ENCODE peak calls at places on chromosomes 3 and 15, in nine cellular contexts. I, T, Z, G, Q, V, H, F and D are unnamed samples.
A peak's percentile ranks its signal among the peaks of the same experiment; 100 is the strongest.

GRCh38 chr15:89492934-89493631 is 3.3 kb downstream of the RHCG start:
- DNase-seq in G (no peak), Z (no peak), I (no peak), F (peak; percentile 35), H (no peak), V (no peak), T (no peak), Q (no peak), D (no peak)

GRCh38 chr15:52806284-52806655 is 16.1 kb upstream of the ONECUT1 start:
- DNase-seq in V (no peak), Z (no peak), F (no peak), T (no peak), I (no peak), Q (no peak), G (no peak), H (no peak), D (no peak)

GRCh38 chr15:75508741-75509532 is 57.4 kb upstream of the SIN3A start:
- DNase-seq in I (peak; percentile 65), T (no peak), Q (no peak), Z (no peak), V (peak; percentile 58), F (no peak), G (peak; percentile 73), H (no peak), D (peak; percentile 25)

GRCh38 chr3:65855370-65856100 is 183.2 kb downstream of the MAGI1 start:
- DNase-seq in Z (no peak), G (peak; percentile 83), Q (no peak), F (no peak), V (peak; percentile 38), H (no peak), T (no peak), I (peak; percentile 45), D (no peak)

GRCh38 chr15:88625943-88626741 is 5.0 kb downstream of the AEN start:
- DNase-seq in Z (no peak), G (no peak), V (no peak), I (no peak), T (no peak), Q (no peak), H (no peak), F (no peak), D (no peak)

GRCh38 chr15:66703540-66703941 is 1.5 kb downstream of the SMAD6 start:
- DNase-seq in I (peak; percentile 55), F (peak; percentile 36), Z (peak; percentile 40), Q (no peak), H (peak; percentile 38), V (peak; percentile 26), G (peak; percentile 64), T (no peak), D (peak; percentile 59)

GRCh38 chr3:143763568-143764162 is 84.6 kb downstream of the SLC9A9 start:
- DNase-seq in Q (no peak), I (peak; percentile 13), H (no peak), F (no peak), V (peak; percentile 14), T (no peak), G (peak; percentile 74), Z (no peak), D (peak; percentile 7)

GRCh38 chr3:138407236-138407907 is 27.0 kb upstream of the ESYT3 start:
- DNase-seq in I (no peak), V (no peak), G (no peak), Z (no peak), T (no peak), H (no peak), Q (no peak), F (no peak), D (no peak)

GRCh38 chr3:12139111-12139511 is 19.6 kb downstream of the TIMP4 start:
- DNase-seq in F (no peak), T (peak; percentile 13), Q (no peak), H (peak; percentile 37), Z (peak; percentile 43), V (peak; percentile 78), G (peak; percentile 83), I (peak; percentile 73), D (peak; percentile 46)

GRCh38 chr15:91926871-91927270 is 73.4 kb downstream of the SLCO3A1 start:
- DNase-seq in G (peak; percentile 29), I (no peak), F (no peak), Q (no peak), V (no peak), Z (no peak), H (no peak), T (no peak), D (no peak)

GRCh38 chr3:71602256-71602655 is 18.7 kb upstream of the FOXP1 start:
- DNase-seq in G (no peak), H (no peak), I (no peak), Z (no peak), F (no peak), Q (no peak), V (no peak), T (no peak), D (no peak)

GRCh38 chr15:92668086-92668485 is 12.5 kb upstream of the FAM174B start:
- DNase-seq in Z (no peak), F (no peak), I (no peak), G (no peak), T (no peak), V (no peak), H (no peak), Q (no peak), D (no peak)

GRCh38 chr3:51671090-51672082 is at the start of gene TEX264:
- DNase-seq in T (peak; percentile 87), F (peak; percentile 87), I (peak; percentile 71), V (peak; percentile 95), Q (peak; percentile 95), H (peak; percentile 88), Z (peak; percentile 93), G (peak; percentile 98), D (peak; percentile 93)

GRCh38 chr15:40282144-40282869 is 557 bp downstream of the ANKRD63 start:
- DNase-seq in I (no peak), Q (peak; percentile 57), F (peak; percentile 57), H (no peak), Z (peak; percentile 59), T (no peak), G (peak; percentile 36), V (peak; percentile 43), D (no peak)

GRCh38 chr15:67024998-67025368 is 40.4 kb upstream of the SMAD3 start:
- DNase-seq in T (no peak), I (no peak), Z (no peak), V (no peak), G (no peak), H (no peak), F (no peak), Q (no peak), D (no peak)

GRCh38 chr15:48802867-48803266 is 8.0 kb downstream of the CEP152 start:
- DNase-seq in Q (no peak), Z (no peak), V (peak; percentile 67), T (no peak), G (peak; percentile 80), I (peak; percentile 97), H (no peak), F (no peak), D (peak; percentile 20)

GRCh38 chr3:70748593-70748992 is 436.2 kb upstream of the MDFIC2 start:
- DNase-seq in I (no peak), F (no peak), G (no peak), Q (no peak), T (no peak), H (no peak), V (no peak), Z (no peak), D (no peak)

GRCh38 chr15:64095431-64095794 is 369 bp upstream of the SNX1 start:
- DNase-seq in T (no peak), G (no peak), Z (no peak), I (no peak), Q (no peak), H (no peak), V (no peak), F (no peak), D (no peak)
- H3K4me1 ChIP-seq in T (peaks cover 73% of the 10 kb centered on the region), G (peaks cover 53% of the 10 kb centered on the region), Z (peaks cover 25% of the 10 kb centered on the region), I (peaks cover 1% of the 10 kb centered on the region), Q (peaks cover 80% of the 10 kb centered on the region), H (peaks cover 19% of the 10 kb centered on the region), V (peaks cover 28% of the 10 kb centered on the region), F (no peaks in the 10 kb centered on the region), D (peaks cover 6% of the 10 kb centered on the region)

GRCh38 chr3:28386049-28386448 is 37.4 kb upstream of the AZI2 start:
- DNase-seq in V (no peak), Z (no peak), G (no peak), Q (no peak), I (no peak), T (no peak), H (no peak), F (no peak), D (no peak)
- H3K4me1 ChIP-seq in V (no peaks in the 10 kb centered on the region), Z (no peaks in the 10 kb centered on the region), G (no peaks in the 10 kb centered on the region), Q (no peaks in the 10 kb centered on the region), I (no peaks in the 10 kb centered on the region), T (no peaks in the 10 kb centered on the region), H (no peaks in the 10 kb centered on the region), F (no peaks in the 10 kb centered on the region), D (no peaks in the 10 kb centered on the region)

GRCh38 chr15:73937313-73937695 is 11.0 kb downstream of the LOXL1 start:
- DNase-seq in V (no peak), F (no peak), G (no peak), T (no peak), H (no peak), Z (no peak), Q (no peak), I (no peak), D (no peak)
- H3K4me1 ChIP-seq in V (peaks cover 90% of the 10 kb centered on the region), F (peaks cover 5% of the 10 kb centered on the region), G (peaks cover 58% of the 10 kb centered on the region), T (no peaks in the 10 kb centered on the region), H (peaks cover 9% of the 10 kb centered on the region), Z (peaks cover 9% of the 10 kb centered on the region), Q (peaks cover 40% of the 10 kb centered on the region), I (peaks cover 63% of the 10 kb centered on the region), D (peaks cover 59% of the 10 kb centered on the region)

GRCh38 chr15:77545058-77545457 is 87.7 kb downstream of the LINGO1 start:
- DNase-seq in Q (no peak), Z (no peak), I (no peak), T (no peak), F (no peak), H (no peak), V (no peak), G (no peak), D (no peak)
- H3K4me1 ChIP-seq in Q (peaks cover 12% of the 10 kb centered on the region), Z (peaks cover 17% of the 10 kb centered on the region), I (peaks cover 18% of the 10 kb centered on the region), T (peaks cover 10% of the 10 kb centered on the region), F (peaks cover 4% of the 10 kb centered on the region), H (no peaks in the 10 kb centered on the region), V (peaks cover 30% of the 10 kb centered on the region), G (peaks cover 31% of the 10 kb centered on the region), D (peaks cover 3% of the 10 kb centered on the region)

GRCh38 chr15:68103603-68104002 is 49.5 kb downstream of the PIAS1 start:
- DNase-seq in Q (no peak), T (no peak), I (no peak), G (no peak), V (no peak), H (no peak), F (no peak), Z (no peak), D (no peak)
- H3K4me1 ChIP-seq in Q (peaks cover 24% of the 10 kb centered on the region), T (peaks cover 25% of the 10 kb centered on the region), I (peaks cover 8% of the 10 kb centered on the region), G (no peaks in the 10 kb centered on the region), V (no peaks in the 10 kb centered on the region), H (no peaks in the 10 kb centered on the region), F (peaks cover 14% of the 10 kb centered on the region), Z (peaks cover 4% of the 10 kb centered on the region), D (peaks cover 8% of the 10 kb centered on the region)